ENCODE peak calls at places on chromosome 2, in five cellular contexts. I is central memory CD4-positive, alpha-beta T cell; E is left cardiac atrium; D is stimulated activated CD4-positive, alpha-beta T cell treated with anti-CD3 and anti-CD28 coated beads, Interleukin-1b, Interleukin-23, amount 100 ng/mL, for 48 hours; G is progenitor cell of endocrine pancreas. N is an unnamed sample.
A peak's percentile ranks its signal among the peaks of the same experiment; 100 is the strongest.

GRCh38 chr2:170972508-170973224 is 43.6 kb downstream of the GORASP2 start:
- DNase-seq in D (no peak), G (no peak), I (no peak), E (no peak), N (no peak)

GRCh38 chr2:53964987-53965687 is 5.7 kb downstream of the PSME4 start:
- DNase-seq in I (no peak), D (no peak), G (no peak), E (no peak), N (no peak)

GRCh38 chr2:112156152-112156986 is 18.2 kb downstream of the FBLN7 start:
- DNase-seq in I (no peak), E (no peak), G (no peak), D (peak; percentile 52), N (no peak)

GRCh38 chr2:237060518-237061312 is 25.0 kb upstream of the COPS8 start:
- DNase-seq in I (peak; percentile 21), G (peak; percentile 33), E (peak; percentile 43), D (no peak), N (no peak)

GRCh38 chr2:18455256-18455862 is 105.1 kb downstream of the RDH14 start:
- DNase-seq in I (no peak), D (no peak), G (peak; percentile 11), E (no peak), N (no peak)

GRCh38 chr2:169363027-169363569 is 764 bp upstream of the LRP2 start:
- DNase-seq in E (no peak), D (no peak), G (no peak), I (no peak), N (no peak)

GRCh38 chr2:75627902-75628504 is 18.6 kb upstream of the MRPL19 start:
- DNase-seq in E (peak; percentile 69), I (peak; percentile 20), G (peak; percentile 71), D (peak; percentile 50), N (peak; percentile 36)

GRCh38 chr2:52416340-52416739 is 1351.3 kb upstream of the CHAC2 start:
- DNase-seq in E (no peak), I (no peak), D (no peak), G (no peak), N (no peak)

GRCh38 chr2:110866036-110866435 is 133.7 kb downstream of the ACOXL start:
- DNase-seq in E (no peak), I (no peak), D (no peak), G (no peak), N (no peak)

GRCh38 chr2:31828891-31829290 is 181.9 kb downstream of the MEMO1 start:
- DNase-seq in I (no peak), E (no peak), G (no peak), D (no peak), N (no peak)

GRCh38 chr2:81647715-81648114 is 1343.2 kb upstream of the LRRTM1 start:
- DNase-seq in G (no peak), I (no peak), D (no peak), E (no peak), N (no peak)

GRCh38 chr2:64750001-64750816 is 96.5 kb upstream of the SERTAD2 start:
- DNase-seq in I (peak; percentile 20), G (peak; percentile 29), E (peak; percentile 54), D (peak; percentile 27), N (no peak)